ENCODE peak calls at places on chromosome 6, in seven cellular contexts. T is adrenal gland, Y is hippocampal formation, J is foreskin fibroblast, I is fibroblast of the conjunctiva, B is glomerular endothelial cell, D is AG08395. S is an unnamed sample.
A peak's percentile ranks its signal among the peaks of the same experiment; 100 is the strongest.

GRCh38 chr6:30790734-30791383 is 46.5 kb upstream of the IER3 start:
- DNase-seq in D (no peak), I (no peak), T (no peak), J (no peak), B (no peak), Y (no peak), S (no peak)

GRCh38 chr6:117916483-117916882 is 9.4 kb downstream of the SLC35F1 start:
- DNase-seq in T (no peak), I (no peak), D (no peak), J (no peak), Y (no peak), B (no peak), S (no peak)

GRCh38 chr6:142944126-142945066 is 580 bp downstream of the HIVEP2 start:
- DNase-seq in D (peak; percentile 76), Y (peak; percentile 77), J (peak; percentile 82), I (peak; percentile 84), B (no peak), T (peak; percentile 94), S (peak; percentile 87)

GRCh38 chr6:85403331-85404015 is 46.4 kb upstream of the NT5E start:
- DNase-seq in I (peak; percentile 63), B (peak; percentile 85), T (no peak), D (peak; percentile 86), Y (no peak), J (peak; percentile 81), S (peak; percentile 73)

GRCh38 chr6:54525731-54526130 is 217.5 kb downstream of the TINAG start:
- DNase-seq in J (peak; percentile 66), Y (no peak), T (no peak), D (no peak), B (no peak), I (peak; percentile 1), S (peak; percentile 64)

GRCh38 chr6:16624631-16625299 is 136.5 kb downstream of the ATXN1 start:
- DNase-seq in D (peak; percentile 9), T (no peak), J (peak; percentile 7), B (no peak), I (no peak), Y (no peak), S (no peak)

GRCh38 chr6:44432227-44432626 is 44.7 kb downstream of the CDC5L start:
- DNase-seq in Y (no peak), T (no peak), I (no peak), D (no peak), B (no peak), J (no peak), S (no peak)

GRCh38 chr6:72048080-72048479 is 161.7 kb downstream of the RIMS1 start:
- DNase-seq in D (peak; percentile 48), I (no peak), T (no peak), Y (no peak), J (no peak), B (no peak), S (no peak)

GRCh38 chr6:5398530-5398929 is 137.2 kb downstream of the FARS2 start:
- DNase-seq in B (no peak), J (no peak), T (no peak), Y (no peak), I (peak; percentile 44), D (peak; percentile 21), S (peak; percentile 14)

GRCh38 chr6:19153270-19153980 is 683.7 kb upstream of the ID4 start:
- DNase-seq in I (no peak), D (peak; percentile 61), J (no peak), T (no peak), Y (no peak), B (no peak), S (no peak)

GRCh38 chr6:34573567-34574183 is 17.5 kb upstream of the SPDEF start:
- DNase-seq in J (no peak), Y (no peak), I (no peak), D (no peak), T (no peak), B (no peak), S (no peak)

GRCh38 chr6:44662461-44663121 is 275.1 kb downstream of the CDC5L start:
- DNase-seq in J (no peak), D (no peak), Y (no peak), T (no peak), B (no peak), I (no peak), S (no peak)

GRCh38 chr6:135673671-135674309 is 176.2 kb upstream of the AHI1 start:
- DNase-seq in D (no peak), I (no peak), T (no peak), B (no peak), J (no peak), Y (no peak), S (no peak)

GRCh38 chr6:118551063-118551672 is 3.1 kb downstream of the PLN start:
- DNase-seq in D (peak; percentile 44), I (peak; percentile 59), Y (no peak), T (no peak), B (peak; percentile 33), J (peak; percentile 21), S (peak; percentile 33)

GRCh38 chr6:22838346-22838745 is 269.0 kb downstream of the HDGFL1 start:
- DNase-seq in I (no peak), Y (no peak), D (no peak), T (no peak), J (no peak), B (no peak), S (no peak)

GRCh38 chr6:153088796-153089195 is 42.3 kb downstream of the RGS17 start:
- DNase-seq in Y (no peak), B (no peak), D (no peak), J (no peak), T (no peak), I (no peak), S (no peak)

GRCh38 chr6:6968731-6969552 is 138.8 kb upstream of the RREB1 start:
- DNase-seq in Y (no peak), J (no peak), I (no peak), B (no peak), D (no peak), T (peak; percentile 63), S (no peak)

GRCh38 chr6:41182069-41183034 is 18.6 kb downstream of the TREML2 start:
- DNase-seq in T (peak; percentile 29), D (peak; percentile 53), I (peak; percentile 35), J (peak; percentile 50), B (peak; percentile 23), Y (no peak), S (peak; percentile 15)

GRCh38 chr6:152993431-152993830 is 9.1 kb downstream of the MTRF1L start:
- DNase-seq in D (peak; percentile 7), J (no peak), B (no peak), Y (no peak), T (no peak), I (no peak), S (no peak)

GRCh38 chr6:104525677-104526322 is 333.9 kb downstream of the HACE1 start:
- DNase-seq in T (peak; percentile 67), J (peak; percentile 48), D (peak; percentile 90), B (peak; percentile 55), Y (peak; percentile 81), I (peak; percentile 80), S (peak; percentile 39)

GRCh38 chr6:150566486-150566885 is 33.2 kb upstream of the PLEKHG1 start:
- DNase-seq in J (no peak), Y (no peak), I (no peak), D (no peak), B (no peak), T (no peak), S (no peak)

GRCh38 chr6:53894086-53894485 is 99.3 kb downstream of the LRRC1 start:
- DNase-seq in Y (no peak), T (no peak), J (peak; percentile 18), D (peak; percentile 40), B (no peak), I (no peak), S (no peak)